ENCODE peak calls at places on chromosomes 16 and 17, in six cellular contexts. B, R, W, S, J and F are unnamed samples.

GRCh38 chr17:3002538-3003301 is 60.7 kb downstream of the OR1D5 start:
- DNase-seq in B (no peak), R (no peak), W (peak), S (no peak), J (no peak), F (no peak)

GRCh38 chr16:23682181-23682580 is 3.5 kb downstream of the PLK1 start:
- DNase-seq in B (no peak), R (peak), W (no peak), S (no peak), J (no peak), F (peak)

GRCh38 chr16:83722501-83723183 is 85.1 kb upstream of the HSBP1 start:
- DNase-seq in B (no peak), R (no peak), W (no peak), S (no peak), J (no peak), F (no peak)

GRCh38 chr17:1108810-1109605 is 70.8 kb downstream of the ABR start:
- DNase-seq in B (peak), R (peak), W (peak), S (peak), J (no peak), F (peak)

GRCh38 chr17:18368948-18369347 is 5.6 kb upstream of the SHMT1 start:
- DNase-seq in B (no peak), R (no peak), W (no peak), S (no peak), J (no peak), F (no peak)

GRCh38 chr17:46979023-46979870 is at the start of gene RPRML:
- DNase-seq in B (no peak), R (peak), W (peak), S (peak), J (no peak), F (peak)

GRCh38 chr17:80825471-80826345 is 165.9 kb upstream of the CHMP6 start:
- DNase-seq in B (no peak), R (no peak), W (peak), S (no peak), J (no peak), F (no peak)

GRCh38 chr16:3076577-3076976 is 11.1 kb downstream of the IL32 start:
- DNase-seq in B (no peak), R (no peak), W (no peak), S (no peak), J (no peak), F (no peak)

GRCh38 chr17:633641-634091 is 81.0 kb downstream of the VPS53 start:
- DNase-seq in B (peak), R (no peak), W (no peak), S (no peak), J (no peak), F (peak)

GRCh38 chr17:79829004-79829403 is 10.2 kb downstream of the CBX4 start:
- DNase-seq in B (no peak), R (no peak), W (no peak), S (no peak), J (no peak), F (no peak)

GRCh38 chr17:8955021-8955420 is 10.5 kb downstream of the PIK3R5 start:
- DNase-seq in B (no peak), R (no peak), W (no peak), S (no peak), J (no peak), F (no peak)
- H3K4me3 ChIP-seq in B (no peak), R (no peak), W (no peak), S (no peak), J (no peak), F (no peak)

GRCh38 chr17:76886395-76886794 is 18.2 kb downstream of the MGAT5B start:
- DNase-seq in B (no peak), R (no peak), W (no peak), S (no peak), J (no peak), F (no peak)

GRCh38 chr17:76888661-76889060 is 20.5 kb downstream of the MGAT5B start:
- DNase-seq in B (no peak), R (no peak), W (no peak), S (no peak), J (no peak), F (no peak)

GRCh38 chr17:76889323-76889722 is 21.1 kb downstream of the MGAT5B start:
- DNase-seq in B (no peak), R (no peak), W (no peak), S (no peak), J (no peak), F (no peak)

GRCh38 chr17:76884995-76885896 is 17.0 kb downstream of the MGAT5B start:
- DNase-seq in B (no peak), R (no peak), W (no peak), S (no peak), J (no peak), F (no peak)

GRCh38 chr17:76887809-76888208 is 19.6 kb downstream of the MGAT5B start:
- DNase-seq in B (no peak), R (no peak), W (no peak), S (no peak), J (no peak), F (no peak)
- TF ChIP-seq CTCF in B (no peak), R (no peak), W (no peak), S (no peak), J (peak), F (peak)

GRCh38 chr16:68642436-68643064 is 2.6 kb upstream of the CDH3 start:
- DNase-seq in B (no peak), R (no peak), W (peak), S (no peak), J (no peak), F (no peak)

GRCh38 chr16:68640972-68641371 is 4.1 kb upstream of the CDH3 start:
- DNase-seq in B (no peak), R (no peak), W (peak), S (no peak), J (no peak), F (peak)

GRCh38 chr16:68643847-68644246 is 1.3 kb upstream of the CDH3 start:
- DNase-seq in B (no peak), R (no peak), W (no peak), S (no peak), J (no peak), F (no peak)

GRCh38 chr16:68643227-68643626 is 1.9 kb upstream of the CDH3 start:
- DNase-seq in B (no peak), R (no peak), W (no peak), S (no peak), J (no peak), F (no peak)

DNA sequence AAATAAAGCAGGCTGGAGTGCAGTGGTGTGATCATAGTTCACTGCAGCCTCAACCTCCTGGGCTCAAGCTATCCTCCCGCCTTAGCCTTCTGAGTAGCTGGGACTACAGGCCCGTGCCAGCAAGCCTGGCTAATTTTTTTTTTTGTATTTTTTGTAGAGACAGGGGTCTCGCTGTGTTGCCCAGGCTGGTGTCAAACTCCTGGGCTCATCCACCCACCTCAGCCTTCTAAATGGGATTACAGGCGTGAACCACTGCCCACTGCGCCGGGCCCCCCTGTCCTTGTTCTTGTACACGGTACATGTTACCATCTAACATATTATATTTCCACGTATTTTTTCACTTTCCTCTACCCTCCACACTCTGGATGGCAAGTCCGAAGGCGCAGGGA is 3.1 kb upstream of the CDH3 start:
- DNase-seq in B (no peak), R (no peak), W (no peak), S (no peak), J (no peak), F (no peak)
- H3K4me3 ChIP-seq in B (no peak), R (no peak), W (no peak), S (peak), J (no peak), F (no peak)

DNA sequence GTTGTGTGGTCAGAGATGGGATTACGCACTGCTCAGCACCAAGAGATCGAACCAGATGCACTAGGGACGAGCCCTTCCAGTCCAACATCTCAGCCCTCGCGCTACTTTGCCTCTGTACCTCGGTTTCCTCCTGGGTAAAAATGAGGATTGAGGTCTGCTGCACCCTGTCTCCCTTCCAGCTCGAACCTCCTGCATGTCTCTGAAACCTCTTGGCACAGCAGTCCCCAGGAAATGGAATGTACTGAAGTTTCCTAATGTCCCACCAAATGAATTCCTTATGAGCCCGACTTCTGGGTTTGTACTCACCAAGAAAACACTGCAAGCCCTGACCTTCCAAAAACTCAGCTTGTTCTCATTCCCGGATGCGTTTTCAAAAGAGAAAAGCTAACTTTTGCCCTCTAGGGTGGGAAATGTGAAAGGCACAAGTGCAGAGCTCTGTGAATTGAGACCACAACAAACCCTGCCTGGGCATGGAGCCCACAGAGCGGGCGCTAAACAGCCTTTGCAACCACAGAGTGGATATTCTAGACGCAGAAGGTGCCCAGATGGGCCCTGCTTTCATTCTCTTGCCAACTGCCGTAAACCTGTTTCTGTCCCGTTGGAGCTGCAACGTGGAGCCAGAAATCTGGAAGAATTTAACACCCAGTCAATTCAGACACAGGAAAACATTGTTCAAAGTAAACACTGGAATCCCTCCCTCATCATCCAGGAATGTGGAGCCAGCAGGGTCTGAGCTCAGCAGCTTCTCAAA is 10.3 kb downstream of the CDRT4 start:
- DNase-seq in B (peak), R (peak), W (no peak), S (peak), J (peak), F (peak)
- TF ChIP-seq CTCF in B (peak), R (peak), W (peak), S (peak), J (peak), F (peak)

GRCh38 chr17:38454528-38454927 is 26.3 kb downstream of the ARHGAP23 start:
- DNase-seq in B (peak), R (peak), W (peak), S (peak), J (no peak), F (peak)

GRCh38 chr17:38455288-38455915 is 27.1 kb downstream of the ARHGAP23 start:
- DNase-seq in B (no peak), R (no peak), W (no peak), S (no peak), J (no peak), F (no peak)

GRCh38 chr17:38452719-38453118 is 24.5 kb downstream of the ARHGAP23 start:
- DNase-seq in B (no peak), R (no peak), W (no peak), S (no peak), J (no peak), F (no peak)

GRCh38 chr17:38451840-38452529 is 23.7 kb downstream of the ARHGAP23 start:
- DNase-seq in B (peak), R (peak), W (no peak), S (no peak), J (peak), F (peak)

DNA sequence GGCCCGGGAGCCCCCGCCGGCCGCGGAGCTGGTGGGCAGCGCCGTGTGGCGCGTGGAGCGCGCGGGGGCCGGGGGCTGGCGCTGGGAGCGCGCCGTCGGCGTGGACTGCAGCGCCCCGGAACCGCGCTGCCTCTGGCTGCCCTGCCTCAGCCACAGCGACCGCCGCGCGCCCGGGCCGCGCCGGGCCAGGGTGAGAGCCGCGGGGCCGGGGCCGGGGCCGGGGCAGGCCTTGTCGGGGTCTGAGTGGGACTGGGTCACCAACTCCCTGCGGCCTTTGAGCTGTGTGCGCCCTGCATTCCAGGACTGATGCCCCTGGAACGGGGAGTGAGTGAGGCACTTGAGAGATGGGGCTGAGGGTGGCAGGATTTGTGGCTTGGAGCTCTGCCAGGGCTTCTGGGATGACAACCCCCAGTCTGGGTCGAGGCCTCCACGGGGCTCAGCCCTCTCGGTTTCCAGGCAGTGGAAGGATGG is 25.7 kb downstream of the ARHGAP23 start:
- DNase-seq in B (peak), R (peak), W (no peak), S (no peak), J (no peak), F (peak)
- H3K4me3 ChIP-seq in B (peak), R (peak), W (peak), S (peak), J (peak), F (peak)

DNA sequence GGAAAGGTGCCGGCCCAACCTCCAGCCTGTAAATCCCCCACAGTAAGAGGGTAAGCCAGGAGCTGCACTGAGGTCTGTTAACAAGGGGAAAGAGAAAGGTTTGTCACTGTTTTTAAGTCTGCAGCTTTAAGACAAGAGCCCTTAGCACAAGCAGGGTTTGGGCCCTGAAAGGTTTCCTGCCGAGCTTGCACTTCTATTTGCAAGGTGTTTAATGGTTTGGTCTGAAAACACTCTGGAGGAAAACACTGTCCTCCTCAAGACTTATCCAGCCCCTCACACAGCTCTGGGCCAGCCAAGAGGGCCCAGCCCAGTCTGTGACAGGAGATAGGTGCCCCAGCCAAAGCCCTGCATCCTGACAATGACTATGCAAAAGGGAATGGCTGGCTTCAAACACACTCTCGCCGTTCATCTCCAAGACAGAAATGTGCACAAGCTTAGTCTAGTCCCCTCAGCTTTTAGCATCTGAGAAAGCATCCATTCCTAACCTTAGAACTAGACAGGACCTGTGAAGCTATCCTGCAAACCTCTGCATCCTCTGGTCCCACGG is 26.9 kb downstream of the MPG start:
- DNase-seq in B (no peak), R (no peak), W (no peak), S (no peak), J (no peak), F (no peak)
- TF ChIP-seq CTCF in B (no peak), R (no peak), W (no peak), S (no peak), J (no peak), F (no peak)

GRCh38 chr17:48575066-48575582 is 3.0 kb downstream of the HOXB4 start:
- DNase-seq in B (no peak), R (peak), W (no peak), S (no peak), J (no peak), F (no peak)
- H3K4me3 ChIP-seq in B (no peak), R (peak), W (peak), S (no peak), J (peak), F (no peak)

DNA sequence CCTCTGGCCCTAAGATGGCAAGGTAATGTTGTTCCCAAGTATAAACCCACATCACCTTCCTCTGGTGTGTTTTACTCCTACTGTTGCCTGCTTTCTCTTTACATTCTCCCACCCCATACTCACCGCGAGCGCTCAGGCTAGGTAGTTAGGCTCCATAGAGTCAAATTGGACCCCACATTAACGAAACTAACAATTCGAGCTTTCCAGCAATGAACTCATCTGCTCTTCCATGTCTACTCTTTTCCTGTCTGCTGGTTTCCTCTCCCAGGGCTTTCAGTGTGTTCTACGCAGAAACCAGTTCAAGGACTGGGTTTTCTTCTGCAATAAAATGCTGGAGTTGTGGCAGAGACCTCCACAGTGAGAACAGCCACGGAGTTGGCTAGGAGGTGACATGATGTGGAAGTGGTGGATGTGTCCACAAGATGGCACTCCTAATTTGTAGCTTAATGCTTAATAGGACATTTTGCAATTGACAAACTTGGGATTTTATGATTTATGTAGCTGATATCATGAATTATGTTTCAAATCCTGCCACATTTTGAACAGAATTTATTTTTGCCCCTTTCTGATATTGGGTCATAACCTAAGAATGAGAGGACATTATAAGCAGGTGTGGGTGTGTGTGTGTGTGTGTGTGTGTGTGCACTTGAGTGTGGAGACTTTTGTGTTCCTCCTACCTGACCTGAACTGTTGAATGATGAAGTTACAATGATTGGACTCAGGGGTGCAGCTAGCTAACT is 2.2 kb upstream of the UQCRC2 start:
- DNase-seq in B (no peak), R (peak), W (no peak), S (no peak), J (no peak), F (peak)
- TF ChIP-seq CTCF in B (peak), R (peak), W (peak), S (peak), J (peak), F (peak)

GRCh38 chr17:77282524-77283515 is 142.1 kb downstream of the SEC14L1 start:
- DNase-seq in B (no peak), R (peak), W (peak), S (no peak), J (no peak), F (peak)
- H3K4me3 ChIP-seq in B (no peak), R (no peak), W (peak), S (no peak), J (peak), F (peak)

GRCh38 chr16:64459821-64460220 is 662.0 kb downstream of the CDH11 start:
- DNase-seq in B (peak), R (peak), W (no peak), S (no peak), J (no peak), F (peak)

GRCh38 chr16:64459402-64459801 is 662.5 kb downstream of the CDH11 start:
- DNase-seq in B (no peak), R (no peak), W (no peak), S (no peak), J (no peak), F (no peak)

GRCh38 chr16:64452446-64452845 is 669.4 kb downstream of the CDH11 start:
- DNase-seq in B (no peak), R (no peak), W (no peak), S (no peak), J (no peak), F (no peak)

GRCh38 chr16:64453643-64454042 is 668.2 kb downstream of the CDH11 start:
- DNase-seq in B (no peak), R (no peak), W (no peak), S (no peak), J (no peak), F (no peak)

GRCh38 chr16:64455275-64455674 is 666.6 kb downstream of the CDH11 start:
- DNase-seq in B (no peak), R (peak), W (no peak), S (no peak), J (no peak), F (peak)
- TF ChIP-seq CTCF in B (peak), R (peak), W (no peak), S (peak), J (peak), F (peak)